ENCODE peak calls at places on chromosomes 3 and 15, in seven cellular contexts. D is kidney epithelial cell, R is bronchial epithelial cell, Y is mesothelial cell of epicardium, U is heart right ventricle, V is A549, A is AG10803. T is an unnamed sample.

GRCh38 chr3:40623567-40623966 is 98.8 kb downstream of the ZNF621 start:
- DNase-seq in D (peak), R (peak), Y (no peak), U (no peak), V (no peak), A (no peak), T (no peak)

GRCh38 chr3:8223766-8224165 is 277.9 kb upstream of the LMCD1 start:
- DNase-seq in D (no peak), R (peak), Y (no peak), U (peak), V (no peak), A (peak), T (no peak)

GRCh38 chr3:106229495-106230278 is 360.9 kb upstream of the CBLB start:
- DNase-seq in D (no peak), R (no peak), Y (no peak), U (no peak), V (no peak), A (no peak), T (no peak)

GRCh38 chr15:80873568-80873967 is 94.4 kb downstream of the CEMIP start:
- DNase-seq in D (no peak), R (no peak), Y (no peak), U (no peak), V (no peak), A (no peak), T (no peak)

GRCh38 chr15:29677450-29677849 is 144.8 kb downstream of the TJP1 start:
- DNase-seq in D (no peak), R (no peak), Y (no peak), U (no peak), V (no peak), A (no peak), T (no peak)

GRCh38 chr3:129795596-129795995 is 97.9 kb downstream of the TMCC1 start:
- DNase-seq in D (peak), R (peak), Y (no peak), U (no peak), V (peak), A (peak), T (peak)

GRCh38 chr3:110686691-110687090 is 384.9 kb upstream of the NECTIN3 start:
- DNase-seq in D (no peak), R (no peak), Y (no peak), U (no peak), V (no peak), A (no peak), T (no peak)

GRCh38 chr3:151318313-151318712 is 1.7 kb upstream of the GPR87 start:
- DNase-seq in D (no peak), R (no peak), Y (no peak), U (no peak), V (no peak), A (peak), T (peak)

GRCh38 chr3:23696842-23697241 is 108.9 kb upstream of the UBE2E1 start:
- DNase-seq in D (no peak), R (no peak), Y (no peak), U (no peak), V (no peak), A (no peak), T (no peak)

GRCh38 chr3:56787784-56788256 is 13.9 kb downstream of the ARHGEF3 start:
- DNase-seq in D (no peak), R (no peak), Y (no peak), U (no peak), V (no peak), A (no peak), T (no peak)

GRCh38 chr3:15294914-15295313 is 37.5 kb downstream of the SH3BP5 start:
- DNase-seq in D (no peak), R (no peak), Y (no peak), U (no peak), V (no peak), A (no peak), T (no peak)

GRCh38 chr3:119145500-119146167 is at the start of gene TEX55:
- DNase-seq in D (no peak), R (peak), Y (no peak), U (peak), V (peak), A (peak), T (peak)

GRCh38 chr3:18652781-18653180 is 227.6 kb upstream of the SATB1 start:
- DNase-seq in D (no peak), R (peak), Y (no peak), U (no peak), V (no peak), A (no peak), T (no peak)

GRCh38 chr3:119751423-119751822 is 30.5 kb upstream of the NR1I2 start:
- DNase-seq in D (no peak), R (no peak), Y (no peak), U (no peak), V (no peak), A (no peak), T (no peak)

GRCh38 chr15:78034495-78035191 is 42.9 kb downstream of the TBC1D2B start:
- DNase-seq in D (no peak), R (peak), Y (no peak), U (no peak), V (no peak), A (no peak), T (no peak)

GRCh38 chr15:31452595-31453557 is 126.2 kb downstream of the KLF13 start:
- DNase-seq in D (no peak), R (no peak), Y (no peak), U (peak), V (no peak), A (no peak), T (no peak)

GRCh38 chr15:60219841-60220240 is 177.9 kb downstream of the ANXA2 start:
- DNase-seq in D (no peak), R (no peak), Y (no peak), U (no peak), V (no peak), A (no peak), T (no peak)

GRCh38 chr3:16338999-16339398 is 74.0 kb downstream of the OXNAD1 start:
- DNase-seq in D (peak), R (peak), Y (no peak), U (no peak), V (peak), A (peak), T (peak)

GRCh38 chr15:71295242-71296031 is 180.2 kb downstream of the THSD4 start:
- DNase-seq in D (peak), R (peak), Y (no peak), U (no peak), V (peak), A (peak), T (peak)

GRCh38 chr3:83150896-83151295 is 1389.5 kb upstream of the GBE1 start:
- DNase-seq in D (no peak), R (no peak), Y (no peak), U (no peak), V (no peak), A (no peak), T (no peak)

GRCh38 chr3:102525624-102526023 is 90.8 kb downstream of the ZPLD1 start:
- DNase-seq in D (no peak), R (no peak), Y (no peak), U (no peak), V (no peak), A (no peak), T (no peak)

GRCh38 chr15:78170848-78171773 is 21.9 kb downstream of the IDH3A start:
- DNase-seq in D (no peak), R (no peak), Y (no peak), U (no peak), V (no peak), A (no peak), T (no peak)

GRCh38 chr15:88465633-88466219 is 1.5 kb downstream of the MRPL46 start:
- DNase-seq in D (no peak), R (peak), Y (no peak), U (no peak), V (no peak), A (peak), T (peak)

GRCh38 chr15:95295905-95296618 is 1034.4 kb upstream of the NR2F2 start:
- DNase-seq in D (no peak), R (no peak), Y (no peak), U (no peak), V (no peak), A (peak), T (no peak)

GRCh38 chr15:43998607-43999006 is 171.8 kb downstream of the WDR76 start:
- DNase-seq in D (no peak), R (peak), Y (no peak), U (peak), V (no peak), A (peak), T (no peak)

GRCh38 chr15:98853161-98853560 is 154.4 kb downstream of the PGPEP1L start:
- DNase-seq in D (no peak), R (peak), Y (peak), U (peak), V (peak), A (peak), T (peak)

GRCh38 chr3:127753338-127753737 is 69.0 kb downstream of the MGLL start:
- DNase-seq in D (no peak), R (no peak), Y (no peak), U (no peak), V (no peak), A (no peak), T (no peak)

GRCh38 chr3:134803051-134803505 is 8.0 kb downstream of the EPHB1 start:
- DNase-seq in D (no peak), R (no peak), Y (no peak), U (no peak), V (no peak), A (no peak), T (no peak)

GRCh38 chr15:77581896-77582569 is 50.7 kb downstream of the LINGO1 start:
- DNase-seq in D (no peak), R (no peak), Y (no peak), U (no peak), V (no peak), A (no peak), T (no peak)

GRCh38 chr3:169002689-169003088 is 660.8 kb downstream of the MECOM start:
- DNase-seq in D (no peak), R (peak), Y (no peak), U (no peak), V (no peak), A (no peak), T (no peak)

GRCh38 chr3:131036200-131036816 is 9.6 kb downstream of the NEK11 start:
- DNase-seq in D (no peak), R (peak), Y (no peak), U (no peak), V (no peak), A (peak), T (peak)

GRCh38 chr3:16509721-16510619 is 3.5 kb downstream of the RFTN1 start:
- DNase-seq in D (no peak), R (no peak), Y (no peak), U (no peak), V (no peak), A (no peak), T (no peak)

GRCh38 chr3:137867611-137868010 is 103.5 kb downstream of the SOX14 start:
- DNase-seq in D (no peak), R (no peak), Y (no peak), U (no peak), V (no peak), A (no peak), T (no peak)

GRCh38 chr3:88137836-88138235 is 11.9 kb upstream of the C3orf38 start:
- DNase-seq in D (no peak), R (peak), Y (no peak), U (no peak), V (no peak), A (peak), T (peak)

GRCh38 chr3:107594870-107595269 is 72.1 kb downstream of the BBX start:
- DNase-seq in D (no peak), R (no peak), Y (no peak), U (no peak), V (no peak), A (no peak), T (no peak)

GRCh38 chr15:41955807-41956525 is 16.4 kb downstream of the EHD4 start:
- DNase-seq in D (no peak), R (no peak), Y (no peak), U (no peak), V (no peak), A (peak), T (no peak)

GRCh38 chr15:41955100-41955499 is 17.3 kb downstream of the EHD4 start:
- DNase-seq in D (no peak), R (no peak), Y (no peak), U (no peak), V (no peak), A (no peak), T (no peak)

GRCh38 chr15:41954036-41954435 is 18.3 kb downstream of the EHD4 start:
- DNase-seq in D (no peak), R (no peak), Y (no peak), U (no peak), V (no peak), A (no peak), T (no peak)

GRCh38 chr15:41958002-41958420 is 14.3 kb downstream of the EHD4 start:
- DNase-seq in D (no peak), R (no peak), Y (no peak), U (peak), V (no peak), A (no peak), T (no peak)

DNA sequence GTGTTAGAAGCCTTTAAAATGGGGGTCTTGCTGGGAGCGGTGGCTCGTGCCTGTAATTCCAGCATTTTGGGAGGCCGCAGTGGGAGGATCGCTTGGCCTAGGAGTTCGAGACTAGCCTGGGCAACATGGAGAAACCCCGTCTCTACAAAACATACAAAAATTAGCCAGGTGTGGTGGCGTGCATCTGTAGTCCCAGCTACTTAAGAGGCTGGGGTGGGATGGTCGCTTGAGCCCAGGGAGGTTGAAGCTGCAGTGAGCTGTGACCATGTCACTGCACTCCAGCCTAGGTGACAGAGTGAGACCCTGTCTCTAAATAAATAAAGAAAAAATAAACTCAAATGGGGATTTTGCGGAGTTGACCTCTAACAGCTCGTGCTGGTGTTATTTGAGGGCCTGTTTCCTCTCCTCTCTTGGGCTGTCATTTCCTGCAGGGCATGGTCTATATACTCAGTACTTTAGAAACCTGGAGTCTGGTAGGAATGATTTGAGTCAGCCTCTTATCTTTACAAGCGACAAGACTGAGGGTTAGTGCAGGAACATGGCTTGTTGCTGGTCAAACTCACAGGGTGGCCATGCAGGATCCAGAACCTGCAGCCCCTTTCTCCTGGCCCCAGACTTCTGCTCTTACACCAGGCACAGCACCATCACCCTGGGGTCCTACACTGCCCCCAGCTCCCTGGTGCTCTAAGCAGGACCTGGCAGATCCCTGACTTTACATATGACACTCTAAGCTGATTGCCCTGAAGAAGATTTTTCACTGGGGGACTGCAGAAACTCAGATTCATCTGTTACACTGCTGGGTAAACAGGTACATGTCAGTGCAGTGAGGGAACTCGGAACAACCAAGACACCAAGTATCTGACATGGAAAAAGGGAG is 15.1 kb downstream of the EHD4 start:
- DNase-seq in D (no peak), R (no peak), Y (no peak), U (no peak), V (no peak), A (no peak), T (no peak)
- TF ChIP-seq CTCF in D (no peak), R (no peak), Y (no peak), U (no peak), V (no peak), A (no peak), T (no peak)

GRCh38 chr3:194313642-194314430 is 37.3 kb downstream of the CPN2 start:
- DNase-seq in D (no peak), R (no peak), Y (no peak), U (no peak), V (no peak), A (peak), T (no peak)
- TF ChIP-seq CTCF in D (peak), R (peak), Y (no peak), U (no peak), V (no peak), A (no peak), T (peak)

GRCh38 chr3:165346503-165346902 is 150.3 kb upstream of the SLITRK3 start:
- DNase-seq in D (no peak), R (no peak), Y (no peak), U (no peak), V (no peak), A (no peak), T (no peak)
- TF ChIP-seq CTCF in D (no peak), R (no peak), Y (no peak), U (no peak), V (no peak), A (no peak), T (no peak)

GRCh38 chr3:149815728-149816127 is 2.7 kb downstream of the RNF13 start:
- DNase-seq in D (no peak), R (no peak), Y (no peak), U (no peak), V (no peak), A (no peak), T (no peak)

GRCh38 chr3:149812165-149812605 is 830 bp upstream of the RNF13 start:
- DNase-seq in D (no peak), R (no peak), Y (no peak), U (no peak), V (no peak), A (no peak), T (no peak)

GRCh38 chr3:149812606-149813366 is at the start of gene RNF13:
- DNase-seq in D (peak), R (peak), Y (peak), U (peak), V (peak), A (peak), T (peak)

GRCh38 chr3:149815318-149815717 is 2.3 kb downstream of the RNF13 start:
- DNase-seq in D (no peak), R (no peak), Y (no peak), U (no peak), V (no peak), A (no peak), T (no peak)

GRCh38 chr3:149813367-149814281 is 609 bp downstream of the RNF13 start:
- DNase-seq in D (peak), R (peak), Y (no peak), U (peak), V (no peak), A (peak), T (peak)
- TF ChIP-seq CTCF in D (no peak), R (no peak), Y (no peak), U (no peak), V (no peak), A (no peak), T (no peak)

GRCh38 chr15:75640483-75641175 is 605 bp upstream of the IMP3 start:
- DNase-seq in D (no peak), R (peak), Y (no peak), U (no peak), V (peak), A (peak), T (no peak)
- TF ChIP-seq CTCF in D (peak), R (peak), Y (no peak), U (no peak), V (peak), A (peak), T (peak)

GRCh38 chr15:56428821-56429458 is 36.0 kb downstream of the MNS1 start:
- DNase-seq in D (peak), R (peak), Y (no peak), U (no peak), V (peak), A (peak), T (peak)
- TF ChIP-seq CTCF in D (peak), R (peak), Y (peak), U (peak), V (peak), A (peak), T (peak)

T was measured in HFFc6.